ENCODE peak calls at places on chromosomes 11 and 22, in seven cellular contexts. C is GM12892, K is pancreas, X is left cardiac atrium, Z is left colon, L is brain microvascular endothelial cell, D is AG08396. T is an unnamed sample.

GRCh38 chr11:130710442-130711101 is 205.7 kb downstream of the SNX19 start:
- DNase-seq in C (no peak), K (no peak), X (no peak), Z (no peak), L (peak), D (peak), T (no peak)

GRCh38 chr11:75492181-75492820 is 33.4 kb downstream of the GDPD5 start:
- DNase-seq in C (peak), K (no peak), X (no peak), Z (no peak), L (no peak), D (no peak), T (no peak)

GRCh38 chr11:76832365-76832764 is 28.4 kb upstream of the ACER3 start:
- DNase-seq in C (no peak), K (no peak), X (no peak), Z (no peak), L (no peak), D (no peak), T (no peak)

GRCh38 chr11:126011220-126011619 is 51.4 kb downstream of the CDON start:
- DNase-seq in C (no peak), K (no peak), X (no peak), Z (no peak), L (no peak), D (no peak), T (no peak)

GRCh38 chr22:39132871-39133524 is 19.5 kb downstream of the CBX7 start:
- DNase-seq in C (no peak), K (no peak), X (no peak), Z (no peak), L (no peak), D (no peak), T (no peak)

GRCh38 chr22:42642801-42643631 is 2.6 kb upstream of the ATP5MGL start:
- DNase-seq in C (no peak), K (no peak), X (no peak), Z (no peak), L (no peak), D (no peak), T (no peak)

GRCh38 chr22:46055176-46055850 is 78.4 kb upstream of the WNT7B start:
- DNase-seq in C (no peak), K (peak), X (peak), Z (peak), L (no peak), D (no peak), T (no peak)

GRCh38 chr11:62013266-62014157 is 46.1 kb upstream of the FTH1 start:
- DNase-seq in C (no peak), K (no peak), X (no peak), Z (peak), L (no peak), D (no peak), T (no peak)

GRCh38 chr22:50621491-50621880 is 6.5 kb downstream of the ARSA start:
- DNase-seq in C (peak), K (no peak), X (no peak), Z (no peak), L (no peak), D (no peak), T (no peak)

GRCh38 chr11:73957654-73958361 is 7.0 kb downstream of the DNAJB13 start:
- DNase-seq in C (no peak), K (no peak), X (no peak), Z (no peak), L (no peak), D (no peak), T (no peak)

GRCh38 chr22:19062139-19062789 is 59.9 kb downstream of the DGCR2 start:
- DNase-seq in C (no peak), K (peak), X (no peak), Z (no peak), L (no peak), D (no peak), T (no peak)

GRCh38 chr22:25368271-25368670 is 148.8 kb downstream of the CRYBB2 start:
- DNase-seq in C (no peak), K (no peak), X (peak), Z (peak), L (peak), D (peak), T (peak)

GRCh38 chr22:32493551-32493950 is 18.9 kb downstream of the FBXO7 start:
- DNase-seq in C (no peak), K (no peak), X (no peak), Z (no peak), L (no peak), D (no peak), T (no peak)

GRCh38 chr22:39731881-39732555 is 161.5 kb downstream of the CACNA1I start:
- DNase-seq in C (no peak), K (no peak), X (no peak), Z (no peak), L (no peak), D (peak), T (no peak)

GRCh38 chr11:130611791-130612251 is 163.4 kb downstream of the ADAMTS15 start:
- DNase-seq in C (no peak), K (no peak), X (no peak), Z (no peak), L (peak), D (peak), T (no peak)

GRCh38 chr11:83011333-83012167 is 60.1 kb downstream of the RAB30 start:
- DNase-seq in C (no peak), K (peak), X (no peak), Z (no peak), L (no peak), D (no peak), T (no peak)

GRCh38 chr11:76629133-76629852 is 41.3 kb downstream of the LRRC32 start:
- DNase-seq in C (no peak), K (no peak), X (peak), Z (no peak), L (peak), D (no peak), T (no peak)

GRCh38 chr11:32176223-32176811 is 85.4 kb downstream of the RCN1 start:
- DNase-seq in C (peak), K (peak), X (peak), Z (peak), L (peak), D (peak), T (peak)

GRCh38 chr11:80860632-80861031 is 1419.8 kb upstream of the TENM4 start:
- DNase-seq in C (no peak), K (no peak), X (no peak), Z (no peak), L (peak), D (no peak), T (no peak)

GRCh38 chr22:26471522-26471921 is 12.1 kb downstream of the HPS4 start:
- DNase-seq in C (no peak), K (no peak), X (no peak), Z (no peak), L (peak), D (peak), T (peak)

GRCh38 chr11:65722261-65722660 is 1.7 kb upstream of the RNASEH2C start:
- DNase-seq in C (no peak), K (no peak), X (no peak), Z (no peak), L (no peak), D (no peak), T (no peak)

GRCh38 chr11:121766138-121766537 is 313.4 kb upstream of the SORL1-AS1 start:
- DNase-seq in C (no peak), K (no peak), X (no peak), Z (no peak), L (no peak), D (no peak), T (no peak)

GRCh38 chr11:33412231-33412630 is 155.1 kb downstream of the HIPK3 start:
- DNase-seq in C (no peak), K (no peak), X (no peak), Z (no peak), L (no peak), D (no peak), T (peak)

GRCh38 chr11:122681731-122682130 is 26.2 kb downstream of the UBASH3B start:
- DNase-seq in C (no peak), K (no peak), X (no peak), Z (no peak), L (no peak), D (no peak), T (no peak)

GRCh38 chr11:44235765-44236201 is 74.2 kb downstream of the ALX4 start:
- DNase-seq in C (no peak), K (no peak), X (no peak), Z (no peak), L (no peak), D (no peak), T (no peak)

GRCh38 chr22:27877501-27877900 is 41.6 kb downstream of the PITPNB start:
- DNase-seq in C (no peak), K (no peak), X (no peak), Z (no peak), L (no peak), D (no peak), T (no peak)

GRCh38 chr11:76588455-76589325 is 81.9 kb downstream of the LRRC32 start:
- DNase-seq in C (no peak), K (no peak), X (peak), Z (peak), L (peak), D (no peak), T (no peak)

GRCh38 chr22:27748355-27749168 is 53.0 kb downstream of the MN1 start:
- DNase-seq in C (no peak), K (peak), X (peak), Z (no peak), L (peak), D (peak), T (no peak)

GRCh38 chr11:293852-294661 is 5.1 kb downstream of the PGGHG start:
- DNase-seq in C (no peak), K (peak), X (peak), Z (peak), L (no peak), D (no peak), T (no peak)

GRCh38 chr11:121414141-121414918 is 37.8 kb upstream of the SORL1 start:
- DNase-seq in C (no peak), K (no peak), X (no peak), Z (no peak), L (no peak), D (no peak), T (no peak)

GRCh38 chr11:47981667-47982404 is 1.5 kb downstream of the PTPRJ start:
- DNase-seq in C (no peak), K (no peak), X (no peak), Z (no peak), L (no peak), D (peak), T (no peak)

GRCh38 chr11:13338437-13339069 is 61.0 kb downstream of the BMAL1 start:
- DNase-seq in C (no peak), K (no peak), X (no peak), Z (no peak), L (peak), D (peak), T (no peak)

T was measured in non-pigmented ciliary epithelial cell.